ENCODE peak calls at places on chromosomes 2 and 18, in five cellular contexts. Y, O, T, D and N are unnamed samples.

GRCh38 chr18:10138719-10139118 is 224.9 kb downstream of the VAPA start:
- DNase-seq in Y (no peak), O (no peak), T (no peak), D (no peak), N (no peak)

GRCh38 chr2:111160758-111161157 is 40.0 kb downstream of the BCL2L11 start:
- DNase-seq in Y (no peak), O (no peak), T (peak), D (no peak), N (no peak)

GRCh38 chr2:199589303-199589702 is 131.6 kb upstream of the SATB2 start:
- DNase-seq in Y (no peak), O (no peak), T (no peak), D (no peak), N (no peak)

GRCh38 chr2:230144348-230144747 is 75.4 kb downstream of the SP110 start:
- DNase-seq in Y (no peak), O (no peak), T (no peak), D (no peak), N (no peak)

GRCh38 chr2:55796121-55796520 is 102.5 kb upstream of the PNPT1 start:
- DNase-seq in Y (no peak), O (no peak), T (no peak), D (no peak), N (no peak)

GRCh38 chr2:142973160-142973821 is 95.8 kb downstream of the KYNU start:
- DNase-seq in Y (no peak), O (no peak), T (peak), D (no peak), N (no peak)

GRCh38 chr18:377088-377487 is 109.2 kb upstream of the THOC1 start:
- DNase-seq in Y (no peak), O (peak), T (peak), D (no peak), N (no peak)

GRCh38 chr2:173192071-173192470 is 116.4 kb downstream of the MAP3K20 start:
- DNase-seq in Y (no peak), O (no peak), T (no peak), D (no peak), N (no peak)

GRCh38 chr18:79248495-79249078 is 147.1 kb upstream of the NFATC1 start:
- DNase-seq in Y (no peak), O (no peak), T (no peak), D (no peak), N (no peak)

GRCh38 chr2:218834685-218835084 is 3.1 kb upstream of the PRKAG3 start:
- DNase-seq in Y (no peak), O (no peak), T (no peak), D (no peak), N (no peak)

GRCh38 chr2:119367472-119368099 is 809 bp downstream of the DBI start:
- DNase-seq in Y (peak), O (peak), T (peak), D (no peak), N (peak)

GRCh38 chr18:54612237-54612636 is 21.2 kb downstream of the DYNAP start:
- DNase-seq in Y (no peak), O (no peak), T (no peak), D (no peak), N (no peak)

GRCh38 chr2:218381916-218382366 is at the start of gene SLC11A1:
- DNase-seq in Y (no peak), O (no peak), T (no peak), D (no peak), N (no peak)

GRCh38 chr2:233466991-233467603 is 99.5 kb downstream of the USP40 start:
- DNase-seq in Y (no peak), O (no peak), T (no peak), D (peak), N (no peak)

GRCh38 chr2:236749346-236749745 is 179.7 kb downstream of the ACKR3 start:
- DNase-seq in Y (no peak), O (no peak), T (peak), D (no peak), N (no peak)

GRCh38 chr18:47063070-47063469 is 27.6 kb upstream of the ELOA2 start:
- DNase-seq in Y (no peak), O (no peak), T (no peak), D (no peak), N (no peak)

GRCh38 chr2:74457549-74458131 is 598 bp upstream of the WBP1 start:
- DNase-seq in Y (peak), O (peak), T (no peak), D (peak), N (peak)

GRCh38 chr18:79503891-79504475 is 108.3 kb downstream of the NFATC1 start:
- DNase-seq in Y (no peak), O (no peak), T (no peak), D (peak), N (no peak)

GRCh38 chr2:219327719-219328118 is 4.8 kb downstream of the RESP18 start:
- DNase-seq in Y (no peak), O (no peak), T (no peak), D (no peak), N (no peak)

GRCh38 chr2:64189586-64189985 is 45.4 kb upstream of the PELI1 start:
- DNase-seq in Y (no peak), O (no peak), T (no peak), D (no peak), N (no peak)

GRCh38 chr2:161427413-161428239 is 11.5 kb downstream of the TBR1 start:
- DNase-seq in Y (no peak), O (peak), T (no peak), D (no peak), N (no peak)

GRCh38 chr2:28101123-28101522 is 210.6 kb downstream of the BABAM2 start:
- DNase-seq in Y (no peak), O (no peak), T (no peak), D (no peak), N (no peak)

GRCh38 chr18:12234451-12235190 is 19.5 kb upstream of the CIDEA start:
- DNase-seq in Y (no peak), O (no peak), T (no peak), D (no peak), N (no peak)

GRCh38 chr2:224884188-224884587 is 158.1 kb downstream of the DOCK10 start:
- DNase-seq in Y (no peak), O (no peak), T (peak), D (no peak), N (no peak)

GRCh38 chr18:46158498-46158897 is 54.3 kb downstream of the HAUS1 start:
- DNase-seq in Y (no peak), O (no peak), T (peak), D (no peak), N (no peak)

GRCh38 chr18:45839415-45840395 is 14.2 kb downstream of the SIGLEC15 start:
- DNase-seq in Y (no peak), O (peak), T (peak), D (no peak), N (no peak)

GRCh38 chr2:129901754-129902415 is 77.6 kb upstream of the RAB6C start:
- DNase-seq in Y (no peak), O (no peak), T (no peak), D (no peak), N (no peak)

GRCh38 chr18:75531851-75532241 is 104.3 kb upstream of the SMIM21 start:
- DNase-seq in Y (no peak), O (no peak), T (no peak), D (no peak), N (no peak)

GRCh38 chr18:3616142-3616541 is 166.2 kb downstream of the TGIF1 start:
- DNase-seq in Y (no peak), O (no peak), T (no peak), D (no peak), N (no peak)